ENCODE peak calls at places on chromosome 5, in five cellular contexts. G is GM12878, U is HepG2, X is H1, T is transverse colon. S is an unnamed sample.

GRCh38 chr5:124697912-124698690 is 48.3 kb downstream of the ZNF608 start:
- DNase-seq in G (no peak), U (no peak), X (no peak), T (no peak), S (no peak)

GRCh38 chr5:150302301-150303069 is at the start of gene ARSI:
- DNase-seq in G (no peak), U (no peak), X (no peak), T (peak; percentile 40), S (no peak)

GRCh38 chr5:518721-519120 is 5.5 kb downstream of the SLC9A3 start:
- DNase-seq in G (no peak), U (no peak), X (no peak), T (peak; percentile 77), S (no peak)

GRCh38 chr5:131640043-131640856 is 5.2 kb upstream of the RAPGEF6 start:
- DNase-seq in G (no peak), U (no peak), X (no peak), T (no peak), S (no peak)

GRCh38 chr5:158451983-158452710 is 593.2 kb upstream of the CLINT1 start:
- DNase-seq in G (no peak), U (no peak), X (no peak), T (no peak), S (no peak)

GRCh38 chr5:157563373-157564148 is 12.0 kb downstream of the ADAM19 start:
- DNase-seq in G (no peak), U (no peak), X (no peak), T (no peak), S (no peak)

GRCh38 chr5:124741711-124742496 is 4.5 kb downstream of the ZNF608 start:
- DNase-seq in G (no peak), U (no peak), X (no peak), T (peak; percentile 42), S (no peak)

GRCh38 chr5:95848701-95849100 is 26.2 kb upstream of the GLRX start:
- DNase-seq in G (no peak), U (no peak), X (no peak), T (no peak), S (no peak)

GRCh38 chr5:15387931-15388330 is 112.0 kb upstream of the FBXL7 start:
- DNase-seq in G (no peak), U (peak; percentile 42), X (no peak), T (no peak), S (no peak)

GRCh38 chr5:19408149-19408548 is 579.9 kb downstream of the CDH18 start:
- DNase-seq in G (no peak), U (no peak), X (no peak), T (no peak), S (no peak)

GRCh38 chr5:133065482-133065881 is 13.7 kb downstream of the HSPA4 start:
- DNase-seq in G (no peak), U (no peak), X (no peak), T (no peak), S (no peak)

GRCh38 chr5:36792560-36793180 is 83.9 kb upstream of the NIPBL start:
- DNase-seq in G (no peak), U (no peak), X (no peak), T (no peak), S (no peak)

GRCh38 chr5:132468665-132469379 is 21.8 kb downstream of the IRF1 start:
- DNase-seq in G (no peak), U (no peak), X (no peak), T (peak; percentile 3), S (no peak)

GRCh38 chr5:176611435-176611834 is 1.5 kb upstream of the GPRIN1 start:
- DNase-seq in G (no peak), U (peak; percentile 49), X (no peak), T (peak; percentile 76), S (no peak)

DNA sequence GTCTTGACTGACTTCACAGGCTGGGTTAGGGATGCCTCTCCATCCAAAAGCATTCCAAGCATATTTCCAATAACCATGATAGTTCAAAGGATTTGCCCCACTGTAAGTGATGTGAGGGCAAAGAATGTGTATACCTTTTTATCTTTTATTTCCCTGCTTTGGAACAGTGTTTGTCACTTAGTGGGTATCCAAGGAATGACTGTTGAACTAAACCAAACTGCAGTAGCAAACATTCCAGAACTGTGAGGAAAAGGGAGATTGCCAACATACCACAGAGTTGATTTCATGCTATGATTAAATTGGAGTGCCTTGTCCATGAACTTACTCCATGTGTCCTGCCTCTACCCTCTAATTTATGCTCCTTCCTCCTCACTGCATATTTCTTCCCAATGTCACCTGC is 400.0 kb downstream of the KIAA0825 start:
- DNase-seq in G (no peak), U (peak; percentile 21), X (no peak), T (no peak), S (no peak)
- TF ChIP-seq EP300 in G (no peak), U (no peak), X (no peak), T (no peak), S (no peak)

GRCh38 chr5:42641321-42642005 is 115.2 kb upstream of the CCDC152 start:
- DNase-seq in G (no peak), U (no peak), X (no peak), T (no peak), S (no peak)

GRCh38 chr5:42642006-42642405 is 114.6 kb upstream of the CCDC152 start:
- DNase-seq in G (no peak), U (no peak), X (no peak), T (no peak), S (no peak)

GRCh38 chr5:42648036-42648435 is 108.6 kb upstream of the CCDC152 start:
- DNase-seq in G (no peak), U (no peak), X (no peak), T (no peak), S (no peak)

GRCh38 chr5:42648910-42649309 is 107.7 kb upstream of the CCDC152 start:
- DNase-seq in G (no peak), U (no peak), X (no peak), T (no peak), S (no peak)

GRCh38 chr5:42645138-42645537 is 111.5 kb upstream of the CCDC152 start:
- DNase-seq in G (no peak), U (no peak), X (no peak), T (no peak), S (no peak)
- TF ChIP-seq POLR2AphosphoS5 in G (no peak), U (no peak), X (no peak), T (no peak), S (no peak)

GRCh38 chr5:108312258-108312657 is 69.6 kb downstream of the FBXL17 start:
- DNase-seq in G (no peak), U (no peak), X (no peak), T (no peak), S (no peak)

GRCh38 chr5:108311682-108312081 is 70.2 kb downstream of the FBXL17 start:
- DNase-seq in G (no peak), U (no peak), X (no peak), T (no peak), S (no peak)

GRCh38 chr5:108321341-108321740 is 60.6 kb downstream of the FBXL17 start:
- DNase-seq in G (no peak), U (no peak), X (no peak), T (no peak), S (no peak)

GRCh38 chr5:108315829-108316228 is 66.1 kb downstream of the FBXL17 start:
- DNase-seq in G (no peak), U (no peak), X (no peak), T (no peak), S (no peak)
- TF ChIP-seq EP300 in G (no peak), U (no peak), X (no peak), T (no peak), S (no peak)

DNA sequence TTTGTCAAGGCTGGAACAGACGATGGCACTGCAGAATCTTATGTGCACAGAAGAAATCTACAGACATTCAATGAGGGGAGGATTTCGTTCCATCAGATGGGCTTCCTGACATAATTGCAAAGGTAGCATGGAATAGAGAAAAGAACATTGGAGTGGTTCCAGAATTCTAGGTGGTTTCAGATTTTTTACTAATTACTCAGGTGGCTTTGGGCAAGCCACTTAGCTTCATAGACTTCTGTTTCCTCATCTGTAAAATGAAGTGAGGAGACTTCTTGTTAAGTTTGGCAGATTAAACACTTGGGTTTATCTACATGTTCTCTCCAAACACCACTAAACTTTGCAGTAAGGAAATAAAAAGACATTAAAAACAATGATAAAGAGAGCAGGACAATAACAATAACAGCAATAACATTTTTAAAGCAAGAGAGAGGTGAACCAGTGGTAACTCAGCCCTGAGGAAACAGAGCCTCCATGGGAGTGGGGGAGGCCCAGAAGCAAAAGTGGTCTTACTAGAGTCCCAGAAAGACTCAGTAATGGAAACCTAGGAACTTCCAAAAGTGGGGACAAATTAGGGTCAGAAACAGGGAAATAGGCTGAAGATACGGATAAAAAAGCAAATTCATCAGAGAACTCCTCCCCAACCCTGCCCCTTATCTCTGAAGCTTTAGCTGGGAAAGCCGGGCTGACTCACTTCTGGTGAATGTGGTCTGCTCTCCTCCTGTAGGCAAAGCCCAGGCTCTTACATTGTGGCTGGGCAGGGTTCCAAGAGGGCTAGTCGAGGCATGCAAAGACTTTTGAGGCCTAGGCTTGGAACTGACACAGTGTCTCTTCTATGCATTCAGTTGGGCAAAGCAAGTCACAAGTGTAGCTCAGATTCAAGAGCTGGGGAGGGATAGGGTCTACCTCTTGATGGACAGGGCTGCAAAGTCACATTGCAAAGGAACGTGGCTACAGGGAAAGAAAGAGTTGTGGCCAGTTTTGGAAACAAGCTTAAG is 11.8 kb upstream of the ACTBL2 start:
- DNase-seq in G (peak; percentile 45), U (peak; percentile 13), X (no peak), T (peak; percentile 41), S (no peak)
- TF ChIP-seq POLR2AphosphoS5 in G (no peak), U (no peak), X (no peak), T (no peak), S (no peak)

DNA sequence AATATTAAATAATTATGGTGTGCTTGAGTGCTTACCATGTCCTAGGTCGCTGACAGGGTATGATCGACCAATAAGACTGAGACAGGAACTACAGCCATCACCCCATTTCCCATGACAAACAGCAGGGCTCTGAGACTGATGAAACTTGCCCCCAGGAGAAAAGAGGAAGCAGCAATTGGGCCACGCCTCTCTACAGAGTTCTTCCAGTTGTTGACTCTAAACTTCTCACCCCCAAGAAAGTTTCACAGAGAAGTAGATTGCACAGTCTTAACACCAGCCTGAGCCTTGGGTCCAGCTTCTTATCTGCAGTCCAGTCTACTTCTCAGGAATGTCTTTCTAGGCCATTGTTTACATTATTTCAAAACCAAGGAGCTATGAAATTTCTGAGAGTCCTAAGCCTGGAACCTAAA is 182.2 kb upstream of the ANKRD55 start:
- DNase-seq in G (peak; percentile 92), U (no peak), X (no peak), T (peak; percentile 70), S (no peak)
- TF ChIP-seq EP300 in G (no peak), U (no peak), X (no peak), T (no peak), S (no peak)